ENCODE peak calls at places on chromosomes 16 and 17, in eight cellular contexts. K is stromal cell of bone marrow; G is left colon; A is ELR; P is progenitor cell of endocrine pancreas; S is activated CD8-positive, alpha-beta memory T cell treated with anti-CD3 and anti-CD28 coated beads, Interleukin-2, amount 50 U/mL, for 4 hours; O is epithelial cell of prostate; L is CD8-positive, alpha-beta memory T cell. T is an unnamed sample.

GRCh38 chr16:49757744-49758069 is 98.2 kb downstream of the ZNF423 start:
- DNase-seq in P (no peak), K (no peak), L (no peak), O (no peak), G (no peak), A (no peak), S (no peak), T (no peak)

GRCh38 chr17:17042381-17042736 is at the start of gene MPRIP:
- DNase-seq in K (no peak), O (no peak), P (no peak), L (no peak), G (no peak), S (no peak), A (no peak), T (no peak)

GRCh38 chr16:55480228-55480655 is 1.2 kb downstream of the MMP2 start:
- DNase-seq in A (peak; percentile 85), O (no peak), S (no peak), G (peak; percentile 62), P (no peak), K (peak; percentile 88), L (no peak), T (no peak)

GRCh38 chr17:63498621-63499195 is 21.8 kb downstream of the ACE start:
- DNase-seq in G (no peak), O (no peak), K (no peak), P (no peak), S (no peak), A (peak; percentile 81), L (no peak), T (no peak)

GRCh38 chr16:29811896-29812665 is at the start of gene PRRT2:
- DNase-seq in P (no peak), K (no peak), L (peak; percentile 74), O (no peak), G (peak; percentile 63), S (peak; percentile 52), A (peak; percentile 61), T (peak; percentile 14)

GRCh38 chr16:535446-536405 is 8.2 kb downstream of the CAPN15 start:
- DNase-seq in L (no peak), K (peak; percentile 57), A (peak; percentile 93), S (no peak), O (peak; percentile 36), G (peak; percentile 87), P (no peak), T (no peak)

GRCh38 chr16:29230671-29231091 is 175.8 kb downstream of the NPIPB11 start:
- DNase-seq in K (no peak), A (no peak), G (no peak), P (no peak), S (no peak), O (no peak), L (no peak), T (no peak)

GRCh38 chr17:77451271-77451893 is 310.6 kb downstream of the SEC14L1 start:
- DNase-seq in P (peak; percentile 87), L (peak; percentile 80), A (peak; percentile 76), O (no peak), G (peak; percentile 76), S (peak; percentile 66), K (no peak), T (no peak)

GRCh38 chr16:74813109-74813641 is 38.6 kb upstream of the FA2H start:
- DNase-seq in A (peak; percentile 86), G (peak; percentile 73), S (peak; percentile 74), K (peak; percentile 21), L (peak; percentile 65), P (peak; percentile 88), O (no peak), T (no peak)

GRCh38 chr17:39709319-39709997 is 9.6 kb downstream of the ERBB2 start:
- DNase-seq in A (no peak), G (no peak), S (no peak), P (no peak), K (no peak), O (no peak), L (no peak), T (no peak)

GRCh38 chr17:6455321-6455705 is 11.1 kb downstream of the PIMREG start:
- DNase-seq in K (no peak), L (no peak), O (no peak), P (peak; percentile 52), G (peak; percentile 57), S (peak; percentile 33), A (no peak), T (no peak)

GRCh38 chr17:66459811-66460270 is 157.4 kb downstream of the PRKCA start:
- DNase-seq in K (peak; percentile 95), L (no peak), P (no peak), O (peak; percentile 52), S (no peak), A (peak; percentile 99), G (peak; percentile 55), T (no peak)

GRCh38 chr17:80364091-80364691 is 50.8 kb upstream of the ENDOV start:
- DNase-seq in P (no peak), A (peak; percentile 44), L (no peak), O (no peak), G (no peak), S (no peak), K (no peak), T (no peak)

GRCh38 chr17:43475494-43476089 is 8.2 kb upstream of the DHX8 start:
- DNase-seq in G (no peak), S (no peak), L (no peak), A (no peak), O (no peak), K (no peak), P (no peak), T (no peak)

GRCh38 chr16:49723310-49723709 is 132.6 kb downstream of the ZNF423 start:
- DNase-seq in K (no peak), L (no peak), S (no peak), A (no peak), O (no peak), G (no peak), P (no peak), T (no peak)

GRCh38 chr17:15462962-15463361 is 4.5 kb downstream of the CDRT4 start:
- DNase-seq in A (no peak), K (no peak), G (no peak), O (no peak), S (no peak), L (no peak), P (no peak), T (no peak)

GRCh38 chr17:48374650-48375230 is 55.3 kb downstream of the SKAP1 start:
- DNase-seq in K (no peak), A (peak; percentile 42), P (no peak), G (peak; percentile 31), L (peak; percentile 53), S (peak; percentile 22), O (no peak), T (no peak)

GRCh38 chr17:40618754-40619625 is 28.6 kb downstream of the SMARCE1 start:
- DNase-seq in G (no peak), S (no peak), P (no peak), O (no peak), K (no peak), A (no peak), L (no peak), T (no peak)

GRCh38 chr16:24844101-24845030 is 1.4 kb upstream of the SLC5A11 start:
- DNase-seq in K (no peak), S (no peak), O (no peak), A (peak; percentile 47), G (no peak), P (no peak), L (no peak), T (no peak)

GRCh38 chr16:13919330-13919682 is 648 bp upstream of the ERCC4 start:
- DNase-seq in K (peak; percentile 16), G (no peak), O (no peak), P (no peak), L (no peak), S (no peak), A (peak; percentile 72), T (no peak)

GRCh38 chr16:63201851-63202250 is 1165.6 kb upstream of the CDH8 start:
- DNase-seq in L (no peak), A (no peak), G (no peak), O (no peak), S (no peak), P (no peak), K (no peak), T (no peak)

GRCh38 chr17:50064253-50064991 is 8.5 kb downstream of the ITGA3 start:
- DNase-seq in K (peak; percentile 87), A (peak; percentile 100), P (no peak), L (peak; percentile 26), S (no peak), G (no peak), O (peak; percentile 77), T (no peak)

GRCh38 chr17:56834380-56835258 is 668 bp downstream of the DGKE start:
- DNase-seq in K (no peak), S (peak; percentile 70), G (peak; percentile 67), P (peak; percentile 47), O (no peak), A (peak; percentile 56), L (peak; percentile 81), T (no peak)

GRCh38 chr17:28917465-28917864 is 14.6 kb upstream of the DHRS13 start:
- DNase-seq in K (no peak), G (no peak), L (no peak), O (no peak), S (no peak), A (no peak), P (no peak), T (no peak)

GRCh38 chr17:48510761-48511604 is 19.8 kb downstream of the HOXB1 start:
- DNase-seq in S (no peak), G (no peak), L (peak; percentile 65), A (peak; percentile 54), K (peak; percentile 64), O (no peak), P (no peak), T (no peak)

GRCh38 chr16:69482410-69482951 is 58.1 kb downstream of the CYB5B start:
- DNase-seq in G (no peak), K (peak; percentile 93), O (no peak), P (no peak), A (no peak), L (no peak), S (no peak), T (no peak)

T was measured in NCI-H1436 treated with DMSO at 0.1 percent for 48 hours.